ENCODE peak calls at places on chromosome 3, in ten cellular contexts. O is lower lobe of right lung, N is PC-9, C is tibial artery, I is fibroblast of lung, H is breast epithelium, Z is epithelial cell of esophagus, E is psoas muscle, W is fibroblast of pulmonary artery, D is fibroblast of the aortic adventitia. U is an unnamed sample.

GRCh38 chr3:150495149-150495548 is 51.1 kb downstream of the SERP1 start:
- DNase-seq in O (no peak), N (no peak), C (no peak), I (no peak), H (no peak), Z (no peak), E (no peak), W (no peak), D (no peak), U (peak; percentile 13)

GRCh38 chr3:53753518-53754183 is 92.6 kb downstream of the CHDH start:
- DNase-seq in O (no peak), N (no peak), C (no peak), I (no peak), H (no peak), Z (no peak), E (no peak), W (no peak), D (no peak), U (no peak)

GRCh38 chr3:175301741-175302140 is 442.6 kb downstream of the NAALADL2 start:
- DNase-seq in O (no peak), N (no peak), C (no peak), I (no peak), H (no peak), Z (no peak), E (no peak), W (no peak), D (no peak), U (no peak)

GRCh38 chr3:69013256-69014021 is at the start of gene EOGT:
- DNase-seq in O (peak; percentile 94), N (peak; percentile 87), C (peak; percentile 87), I (peak; percentile 87), H (peak; percentile 85), Z (peak; percentile 87), E (peak; percentile 94), W (peak; percentile 87), D (peak; percentile 78), U (peak; percentile 88)

GRCh38 chr3:79268422-79268821 is 499.4 kb downstream of the ROBO1 start:
- DNase-seq in O (no peak), N (no peak), C (no peak), I (no peak), H (no peak), Z (no peak), E (no peak), W (no peak), D (no peak), U (no peak)

GRCh38 chr3:107806021-107806420 is 283.3 kb downstream of the BBX start:
- DNase-seq in O (no peak), N (no peak), C (no peak), I (no peak), H (no peak), Z (no peak), E (no peak), W (no peak), D (no peak), U (no peak)

GRCh38 chr3:21138085-21138484 is 612.9 kb downstream of the ZNF385D start:
- DNase-seq in O (no peak), N (no peak), C (no peak), I (no peak), H (no peak), Z (no peak), E (no peak), W (no peak), D (no peak), U (no peak)

GRCh38 chr3:58353722-58354553 is 21.2 kb downstream of the PXK start:
- DNase-seq in O (no peak), N (no peak), C (no peak), I (no peak), H (no peak), Z (no peak), E (no peak), W (peak; percentile 57), D (peak; percentile 54), U (peak; percentile 39)

GRCh38 chr3:42501321-42501680 is 1.1 kb upstream of the VIPR1 start:
- DNase-seq in O (no peak), N (no peak), C (no peak), I (no peak), H (peak; percentile 52), Z (no peak), E (no peak), W (no peak), D (no peak), U (no peak)

GRCh38 chr3:44555753-44556152 is 760 bp downstream of the ZKSCAN7 start:
- DNase-seq in O (no peak), N (no peak), C (no peak), I (peak; percentile 19), H (no peak), Z (no peak), E (no peak), W (no peak), D (no peak), U (peak; percentile 16)

DNA sequence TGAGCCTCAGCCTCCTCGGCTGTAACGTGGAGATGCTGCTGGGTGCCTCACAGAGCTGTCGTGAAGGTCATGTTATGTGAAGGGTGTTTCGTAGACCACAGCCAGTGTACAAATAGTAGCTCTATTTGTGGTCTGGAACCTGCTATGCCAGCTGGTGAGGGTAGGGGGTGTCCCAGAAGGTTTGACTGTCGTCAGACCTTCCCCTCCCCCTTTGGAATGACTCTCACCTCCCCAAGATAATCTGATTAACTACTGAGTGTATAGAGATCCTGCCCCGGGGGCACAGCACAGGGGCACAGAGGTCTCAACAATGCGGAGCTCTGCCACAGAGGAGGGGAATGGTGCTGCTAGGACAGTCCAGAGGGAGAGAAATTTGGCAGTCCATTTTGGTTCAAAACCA is 20.5 kb downstream of the FGD5 start:
- DNase-seq in O (no peak), N (no peak), C (no peak), I (no peak), H (no peak), Z (no peak), E (no peak), W (no peak), D (no peak), U (no peak)
- TF ChIP-seq CTCF in O (no peak), N (no peak), C (no peak), I (no peak), H (no peak), Z (no peak), E (no peak), W (no peak), D (no peak), U (no peak)

DNA sequence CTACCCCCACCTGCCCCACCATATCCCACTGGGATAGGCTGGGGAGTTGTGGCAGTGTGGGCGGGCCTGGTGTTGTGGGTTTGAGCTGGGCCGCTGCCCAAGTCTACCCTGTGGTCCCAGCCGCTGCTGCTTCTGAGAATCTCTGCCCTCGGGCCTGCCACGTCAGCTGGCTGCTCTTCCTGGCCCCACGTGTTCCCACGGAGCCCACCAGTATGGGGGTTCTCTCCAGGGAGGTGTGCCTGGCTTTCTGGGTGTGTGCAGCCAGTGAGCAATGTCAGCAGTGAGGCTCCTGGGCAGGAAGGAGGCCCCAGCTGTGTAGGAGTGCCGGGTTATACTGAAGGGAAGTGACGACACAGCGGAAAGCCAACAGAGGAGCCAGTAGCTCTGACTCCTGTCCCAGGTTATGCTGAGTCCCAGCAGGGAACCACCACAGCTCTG is 10.5 kb downstream of the GNAI2 start:
- DNase-seq in O (peak; percentile 74), N (peak; percentile 80), C (no peak), I (peak; percentile 97), H (no peak), Z (peak; percentile 98), E (peak; percentile 51), W (peak; percentile 93), D (peak; percentile 87), U (peak; percentile 98)
- H3K4me3 ChIP-seq in O (peak overlapping the region; percentile 52), N (peak overlapping the region; percentile 6), C (peak overlapping the region; percentile 39), I (peak overlapping the region; percentile 52), H (peak overlapping the region; percentile 79), Z (no peak overlapping the region), E (peak overlapping the region; percentile 82), W (peak overlapping the region; percentile 11), D (peak overlapping the region; percentile 10), U (peak overlapping the region; percentile 50)

GRCh38 chr3:179450321-179450720 is 949 bp downstream of the GNB4 start:
- DNase-seq in O (no peak), N (no peak), C (no peak), I (peak; percentile 22), H (no peak), Z (peak; percentile 12), E (no peak), W (peak; percentile 29), D (peak; percentile 44), U (peak; percentile 39)

GRCh38 chr3:179449621-179450020 is 1.6 kb downstream of the GNB4 start:
- DNase-seq in O (no peak), N (no peak), C (no peak), I (peak; percentile 55), H (no peak), Z (no peak), E (no peak), W (peak; percentile 24), D (peak; percentile 58), U (peak; percentile 58)

GRCh38 chr3:179450901-179451334 is 352 bp downstream of the GNB4 start:
- DNase-seq in O (no peak), N (no peak), C (peak; percentile 29), I (peak; percentile 48), H (peak; percentile 50), Z (no peak), E (peak; percentile 53), W (peak; percentile 32), D (no peak), U (peak; percentile 40)

GRCh38 chr3:179447251-179447650 is 4.0 kb downstream of the GNB4 start:
- DNase-seq in O (no peak), N (no peak), C (no peak), I (no peak), H (no peak), Z (no peak), E (no peak), W (no peak), D (no peak), U (no peak)

GRCh38 chr3:179446501-179446900 is 4.8 kb downstream of the GNB4 start:
- DNase-seq in O (no peak), N (no peak), C (no peak), I (no peak), H (no peak), Z (peak; percentile 53), E (no peak), W (peak; percentile 58), D (peak; percentile 57), U (peak; percentile 62)
- TF ChIP-seq CTCF in O (peak; percentile 25), N (peak; percentile 60), C (no peak), I (peak; percentile 32), H (no peak), Z (peak; percentile 47), E (peak; percentile 13), W (peak; percentile 41), D (peak; percentile 50), U (peak; percentile 48)

GRCh38 chr3:188380722-188381121 is 226.8 kb downstream of the LPP start:
- DNase-seq in O (no peak), N (no peak), C (no peak), I (no peak), H (no peak), Z (no peak), E (no peak), W (no peak), D (no peak), U (no peak)
- H3K4me3 ChIP-seq in O (no peak overlapping the region), N (no peak overlapping the region), C (no peak overlapping the region), I (no peak overlapping the region), H (no peak overlapping the region), Z (no peak overlapping the region), E (no peak overlapping the region), W (no peak overlapping the region), D (no peak overlapping the region), U (no peak overlapping the region)

GRCh38 chr3:186093271-186093900 is 15.5 kb downstream of the ETV5 start:
- DNase-seq in O (no peak), N (no peak), C (no peak), I (no peak), H (no peak), Z (no peak), E (no peak), W (no peak), D (no peak), U (no peak)
- TF ChIP-seq CTCF in O (no peak), N (no peak), C (no peak), I (no peak), H (no peak), Z (no peak), E (no peak), W (no peak), D (no peak), U (peak; percentile 7)

GRCh38 chr3:98763814-98764691 is 913 bp downstream of the ST3GAL6 start:
- DNase-seq in O (peak; percentile 44), N (no peak), C (no peak), I (no peak), H (no peak), Z (no peak), E (no peak), W (peak; percentile 51), D (no peak), U (peak; percentile 59)
- H3K4me3 ChIP-seq in O (peak overlapping the region; percentile 49), N (no peak overlapping the region), C (peak overlapping the region; percentile 13), I (no peak overlapping the region), H (no peak overlapping the region), Z (no peak overlapping the region), E (peak overlapping the region; percentile 5), W (no peak overlapping the region), D (no peak overlapping the region), U (no peak overlapping the region)

U was measured in choroid plexus epithelial cell.